ENCODE peak calls at places on chromosomes 4 and X, in seven cellular contexts. N is non-pigmented ciliary epithelial cell, J is Panc1, V is ACHN, M is HL-60, I is substantia nigra, Y is astrocyte of the spinal cord. Q is an unnamed sample.

GRCh38 chr4:48945981-48946380 is 39.4 kb upstream of the OCIAD2 start:
- DNase-seq in N (no peak), J (no peak), V (no peak), M (no peak), I (no peak), Y (no peak), Q (no peak)

GRCh38 chr4:186285147-186285546 is 19.2 kb downstream of the F11 start:
- DNase-seq in N (no peak), J (no peak), V (no peak), M (no peak), I (no peak), Y (no peak), Q (no peak)

GRCh38 chrX:20857746-20858145 is 516.5 kb upstream of the CNKSR2 start:
- DNase-seq in N (no peak), J (no peak), V (no peak), M (no peak), I (peak; percentile 21), Y (no peak), Q (no peak)

GRCh38 chr4:94766856-94767255 is 9.1 kb downstream of the BMPR1B start:
- DNase-seq in N (no peak), J (no peak), V (no peak), M (no peak), I (no peak), Y (peak; percentile 52), Q (no peak)

GRCh38 chrX:17170973-17171372 is 204.0 kb upstream of the NHS start:
- DNase-seq in N (no peak), J (no peak), V (no peak), M (no peak), I (no peak), Y (no peak), Q (no peak)

GRCh38 chr4:169159614-169160013 is 111.1 kb downstream of the SH3RF1 start:
- DNase-seq in N (peak; percentile 76), J (no peak), V (peak; percentile 54), M (no peak), I (no peak), Y (peak; percentile 75), Q (no peak)

GRCh38 chrX:97743014-97743413 is 859.3 kb downstream of the RPA4 start:
- DNase-seq in N (no peak), J (no peak), V (no peak), M (no peak), I (no peak), Y (no peak), Q (no peak)

GRCh38 chr4:145938618-145939177 is at the start of gene ZNF827:
- DNase-seq in N (no peak), J (no peak), V (peak; percentile 48), M (no peak), I (peak; percentile 25), Y (peak; percentile 78), Q (peak; percentile 37)